ENCODE peak calls at places on chromosome 1, in seven cellular contexts. F is anterior cingulate cortex; C is AG08396; J is skeletal muscle cell; V is T-helper 1 cell; Q is activated naive CD8-positive, alpha-beta T cell treated with anti-CD3 and anti-CD28 coated beads for 36 hours; M is A549. G is an unnamed sample.

GRCh38 chr1:156102634-156103511 is 11.6 kb upstream of the LMNA start:
- DNase-seq in F (no peak), C (no peak), J (no peak), V (no peak), Q (no peak), M (no peak), G (peak)

GRCh38 chr1:39666772-39667171 is 5.1 kb downstream of the NT5C1A start:
- DNase-seq in F (no peak), C (no peak), J (no peak), V (peak), Q (peak), M (no peak), G (no peak)

GRCh38 chr1:95384570-95384969 is 150.6 kb downstream of the RWDD3 start:
- DNase-seq in F (no peak), C (peak), J (peak), V (peak), Q (peak), M (no peak), G (peak)

GRCh38 chr1:182624582-182624981 is 20.4 kb upstream of the RGS16 start:
- DNase-seq in F (no peak), C (no peak), J (no peak), V (peak), Q (no peak), M (no peak), G (no peak)

GRCh38 chr1:229913491-229913890 is 153.5 kb upstream of the GALNT2 start:
- DNase-seq in F (no peak), C (no peak), J (no peak), V (no peak), Q (no peak), M (no peak), G (no peak)

GRCh38 chr1:41666991-41667631 is 182.6 kb upstream of the EDN2 start:
- DNase-seq in F (no peak), C (no peak), J (no peak), V (peak), Q (peak), M (no peak), G (peak)

GRCh38 chr1:216034506-216034905 is 388.7 kb downstream of the USH2A start:
- DNase-seq in F (no peak), C (no peak), J (no peak), V (no peak), Q (no peak), M (no peak), G (no peak)

GRCh38 chr1:168771104-168771630 is 42.2 kb upstream of the DPT start:
- DNase-seq in F (no peak), C (no peak), J (no peak), V (no peak), Q (no peak), M (no peak), G (no peak)

GRCh38 chr1:155052412-155053400 is 1.6 kb downstream of the ADAM15 start:
- DNase-seq in F (no peak), C (no peak), J (no peak), V (peak), Q (peak), M (peak), G (no peak)

GRCh38 chr1:97091679-97092078 is 370.1 kb downstream of the PTBP2 start:
- DNase-seq in F (no peak), C (no peak), J (no peak), V (no peak), Q (no peak), M (no peak), G (no peak)

GRCh38 chr1:46030876-46031660 is 101.4 kb downstream of the PIK3R3 start:
- DNase-seq in F (no peak), C (no peak), J (no peak), V (no peak), Q (no peak), M (no peak), G (no peak)

GRCh38 chr1:39657923-39658485 is 13.9 kb downstream of the NT5C1A start:
- DNase-seq in F (peak), C (peak), J (no peak), V (peak), Q (peak), M (peak), G (peak)

GRCh38 chr1:20487236-20487590 is 1.2 kb upstream of the CAMK2N1 start:
- DNase-seq in F (no peak), C (no peak), J (no peak), V (no peak), Q (no peak), M (no peak), G (no peak)

GRCh38 chr1:110187139-110187890 is 22.8 kb upstream of the KCNC4 start:
- DNase-seq in F (no peak), C (peak), J (no peak), V (no peak), Q (no peak), M (no peak), G (no peak)

GRCh38 chr1:237702161-237702560 is 188.6 kb downstream of the ZP4 start:
- DNase-seq in F (no peak), C (no peak), J (no peak), V (no peak), Q (no peak), M (no peak), G (no peak)

GRCh38 chr1:183234660-183235476 is 48.8 kb downstream of the LAMC2 start:
- DNase-seq in F (no peak), C (peak), J (peak), V (no peak), Q (no peak), M (peak), G (peak)

GRCh38 chr1:60160141-60160540 is 86.6 kb upstream of the C1orf87 start:
- DNase-seq in F (no peak), C (peak), J (no peak), V (no peak), Q (no peak), M (no peak), G (no peak)

GRCh38 chr1:8825985-8826481 is 8.6 kb upstream of the RERE start:
- DNase-seq in F (no peak), C (no peak), J (no peak), V (no peak), Q (no peak), M (no peak), G (peak)

GRCh38 chr1:207883660-207884245 is 27.2 kb downstream of the CD34 start:
- DNase-seq in F (no peak), C (no peak), J (no peak), V (no peak), Q (no peak), M (no peak), G (no peak)

GRCh38 chr1:199279872-199280649 is 641.2 kb downstream of the PTPRC start:
- DNase-seq in F (no peak), C (peak), J (peak), V (peak), Q (no peak), M (no peak), G (peak)

GRCh38 chr1:19038096-19038495 is 81.6 kb upstream of the IFFO2 start:
- DNase-seq in F (no peak), C (no peak), J (no peak), V (no peak), Q (no peak), M (no peak), G (no peak)

GRCh38 chr1:34806396-34806795 is 13.6 kb downstream of the GJA4 start:
- DNase-seq in F (no peak), C (peak), J (no peak), V (no peak), Q (no peak), M (no peak), G (no peak)

GRCh38 chr1:177170756-177171535 is at the start of gene BRINP2:
- DNase-seq in F (peak), C (peak), J (no peak), V (no peak), Q (peak), M (peak), G (peak)

GRCh38 chr1:11868331-11868730 is 9.6 kb upstream of the NPPB start:
- DNase-seq in F (no peak), C (no peak), J (no peak), V (no peak), Q (no peak), M (no peak), G (no peak)

GRCh38 chr1:10530756-10531155 is 56.0 kb downstream of the PEX14 start:
- DNase-seq in F (no peak), C (peak), J (no peak), V (no peak), Q (no peak), M (no peak), G (peak)

GRCh38 chr1:36573445-36573844 is 90.7 kb upstream of the CSF3R start:
- DNase-seq in F (no peak), C (no peak), J (no peak), V (no peak), Q (no peak), M (no peak), G (no peak)

GRCh38 chr1:57400041-57400440 is 23.8 kb downstream of the DAB1 start:
- DNase-seq in F (no peak), C (no peak), J (no peak), V (no peak), Q (no peak), M (no peak), G (no peak)

GRCh38 chr1:206898089-206898908 is 1.1 kb downstream of the IL24 start:
- DNase-seq in F (no peak), C (peak), J (no peak), V (no peak), Q (no peak), M (no peak), G (peak)

GRCh38 chr1:111961773-111962565 is 27.5 kb downstream of the KCND3 start:
- DNase-seq in F (no peak), C (no peak), J (no peak), V (no peak), Q (no peak), M (no peak), G (no peak)

GRCh38 chr1:192489748-192490147 is 85.8 kb upstream of the RGS1 start:
- DNase-seq in F (no peak), C (peak), J (peak), V (peak), Q (peak), M (no peak), G (peak)

GRCh38 chr1:111369645-111370044 is 57.9 kb downstream of the OVGP1 start:
- DNase-seq in F (no peak), C (no peak), J (no peak), V (no peak), Q (no peak), M (no peak), G (no peak)

GRCh38 chr1:1573843-1574720 is 581 bp downstream of the SSU72 start:
- DNase-seq in F (peak), C (peak), J (no peak), V (no peak), Q (peak), M (peak), G (peak)

GRCh38 chr1:106699436-106699835 is 357.0 kb upstream of the PRMT6 start:
- DNase-seq in F (no peak), C (no peak), J (peak), V (no peak), Q (no peak), M (no peak), G (no peak)

GRCh38 chr1:112540395-112540794 is 31.6 kb downstream of the WNT2B start:
- DNase-seq in F (no peak), C (no peak), J (peak), V (no peak), Q (no peak), M (no peak), G (peak)

GRCh38 chr1:205236526-205236925 is 8.8 kb downstream of the TMCC2 start:
- DNase-seq in F (no peak), C (no peak), J (no peak), V (no peak), Q (no peak), M (no peak), G (no peak)

G was measured in fibroblast of lung.